ENCODE peak calls at places on chromosomes 16 and 17, in eight cellular contexts. F is RWPE1, Y is cardiac fibroblast, G is progenitor cell of endocrine pancreas, P is ascending aorta, D is pancreas, Z is keratinocyte, L is left ventricle myocardium inferior. U is an unnamed sample.

GRCh38 chr17:28938552-28938951 is 12.8 kb downstream of the PHF12 start:
- DNase-seq in F (no peak), Y (no peak), G (no peak), P (no peak), D (no peak), Z (no peak), L (no peak), U (no peak)

GRCh38 chr17:79036609-79037008 is 12.6 kb downstream of the C1QTNF1 start:
- DNase-seq in F (peak), Y (peak), G (no peak), P (no peak), D (no peak), Z (peak), L (no peak), U (peak)

GRCh38 chr17:78345791-78346494 is 13.9 kb downstream of the SOCS3 start:
- DNase-seq in F (no peak), Y (no peak), G (no peak), P (no peak), D (peak), Z (no peak), L (no peak), U (no peak)

GRCh38 chr16:1165511-1165910 is 12.6 kb downstream of the CACNA1H start:
- DNase-seq in F (no peak), Y (no peak), G (no peak), P (no peak), D (no peak), Z (no peak), L (no peak), U (no peak)

GRCh38 chr16:76959166-76959565 is 231.8 kb upstream of the MON1B start:
- DNase-seq in F (no peak), Y (no peak), G (no peak), P (no peak), D (no peak), Z (no peak), L (no peak), U (no peak)

GRCh38 chr17:39018267-39019134 is 51.3 kb upstream of the FBXO47 start:
- DNase-seq in F (no peak), Y (no peak), G (no peak), P (no peak), D (no peak), Z (no peak), L (no peak), U (no peak)

GRCh38 chr17:882827-883585 is 96.6 kb downstream of the NXN start:
- DNase-seq in F (peak), Y (no peak), G (no peak), P (no peak), D (no peak), Z (no peak), L (peak), U (no peak)

GRCh38 chr16:4136229-4136813 is 20.1 kb upstream of the ADCY9 start:
- DNase-seq in F (peak), Y (no peak), G (peak), P (no peak), D (peak), Z (peak), L (no peak), U (no peak)

GRCh38 chr17:50687200-50688066 is 20.3 kb downstream of the ANKRD40 start:
- DNase-seq in F (no peak), Y (no peak), G (no peak), P (no peak), D (peak), Z (no peak), L (no peak), U (no peak)

GRCh38 chr16:30184430-30185140 is 1.2 kb downstream of the CORO1A start:
- DNase-seq in F (no peak), Y (no peak), G (no peak), P (no peak), D (peak), Z (no peak), L (peak), U (no peak)

GRCh38 chr16:85733839-85734170 is 17.1 kb downstream of the C16orf74 start:
- DNase-seq in F (no peak), Y (peak), G (no peak), P (no peak), D (no peak), Z (no peak), L (no peak), U (no peak)

GRCh38 chr17:4038076-4038475 is 73.8 kb upstream of the ATP2A3 start:
- DNase-seq in F (no peak), Y (no peak), G (no peak), P (no peak), D (no peak), Z (no peak), L (no peak), U (no peak)

GRCh38 chr17:13024033-13024432 is 6.2 kb upstream of the ELAC2 start:
- DNase-seq in F (no peak), Y (no peak), G (no peak), P (no peak), D (no peak), Z (no peak), L (no peak), U (no peak)

GRCh38 chr17:57234252-57235092 is 21.9 kb upstream of the MSI2 start:
- DNase-seq in F (no peak), Y (no peak), G (no peak), P (no peak), D (no peak), Z (no peak), L (no peak), U (no peak)

DNA sequence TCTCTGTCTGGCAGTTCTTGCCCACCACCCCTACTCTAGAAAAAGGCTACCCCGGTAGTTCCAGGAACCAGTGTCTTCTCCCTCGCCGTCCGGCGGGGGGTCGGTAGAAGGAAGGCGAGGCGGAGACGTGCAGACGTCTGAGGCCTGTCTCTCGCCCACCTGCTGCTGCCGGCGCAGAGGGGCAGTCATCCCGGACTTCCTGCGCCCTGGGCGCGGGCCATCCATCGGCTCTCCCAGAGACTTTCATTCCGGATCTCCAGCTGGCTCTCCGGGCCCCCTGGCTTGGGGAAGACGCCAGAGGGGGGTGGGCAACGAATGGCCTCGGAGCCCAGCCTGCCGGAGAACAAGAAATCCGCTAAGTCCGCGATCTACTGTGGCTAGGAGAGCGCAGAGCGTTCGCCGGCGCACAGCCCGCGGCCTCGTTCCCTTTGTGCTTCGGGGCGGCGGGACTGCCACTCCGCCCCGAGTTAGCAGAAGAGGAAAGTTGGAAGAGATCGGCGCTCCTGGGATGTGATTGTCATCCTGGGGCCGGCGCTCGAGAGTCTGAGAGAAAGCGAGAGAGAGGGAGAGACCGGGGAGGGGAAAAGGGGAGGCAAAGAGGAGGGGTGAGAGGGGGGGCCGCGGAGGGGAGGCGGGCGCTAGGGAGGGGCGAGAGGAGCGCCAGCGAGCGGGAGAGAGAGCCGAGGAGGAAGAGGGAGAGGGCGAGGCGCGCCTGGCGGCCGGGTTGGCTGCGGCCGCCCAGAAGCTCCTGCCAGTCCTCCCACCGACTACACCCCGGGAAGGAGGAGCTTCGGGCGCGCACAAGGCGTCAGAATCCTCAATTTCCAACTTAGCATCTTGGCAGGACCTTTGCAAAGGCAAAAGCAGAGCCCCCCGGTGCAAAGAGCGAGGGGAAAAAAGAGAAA is at the start of gene IRX5:
- DNase-seq in F (peak), Y (peak), G (peak), P (peak), D (peak), Z (peak), L (peak), U (peak)
- TF ChIP-seq CTCF in F (peak), Y (peak), G (peak), P (no peak), D (no peak), Z (no peak), L (peak), U (peak)

GRCh38 chr17:55816532-55817272 is 65.9 kb downstream of the PCTP start:
- DNase-seq in F (no peak), Y (no peak), G (no peak), P (no peak), D (no peak), Z (no peak), L (no peak), U (no peak)

GRCh38 chr17:55817273-55817709 is 66.4 kb downstream of the PCTP start:
- DNase-seq in F (no peak), Y (peak), G (no peak), P (no peak), D (no peak), Z (no peak), L (no peak), U (no peak)

GRCh38 chr17:55820675-55821074 is 69.8 kb downstream of the PCTP start:
- DNase-seq in F (no peak), Y (no peak), G (no peak), P (no peak), D (no peak), Z (no peak), L (no peak), U (no peak)

GRCh38 chr17:55818026-55818425 is 67.2 kb downstream of the PCTP start:
- DNase-seq in F (no peak), Y (no peak), G (no peak), P (no peak), D (no peak), Z (no peak), L (no peak), U (no peak)

GRCh38 chr17:55818451-55819375 is 67.9 kb downstream of the PCTP start:
- DNase-seq in F (no peak), Y (no peak), G (no peak), P (no peak), D (no peak), Z (no peak), L (no peak), U (no peak)
- TF ChIP-seq CTCF in F (no peak), Y (no peak), G (no peak), P (no peak), D (no peak), Z (no peak), L (no peak), U (no peak)

GRCh38 chr17:27533068-27533397 is 76.8 kb downstream of the KSR1 start:
- DNase-seq in F (no peak), Y (no peak), G (no peak), P (no peak), D (no peak), Z (no peak), L (no peak), U (no peak)

GRCh38 chr17:27535975-27536374 is 79.7 kb downstream of the KSR1 start:
- DNase-seq in F (no peak), Y (no peak), G (no peak), P (no peak), D (no peak), Z (no peak), L (no peak), U (no peak)

GRCh38 chr17:27532269-27533067 is 76.2 kb downstream of the KSR1 start:
- DNase-seq in F (no peak), Y (no peak), G (no peak), P (peak), D (peak), Z (no peak), L (peak), U (no peak)

GRCh38 chr17:27535178-27535928 is 79.1 kb downstream of the KSR1 start:
- DNase-seq in F (no peak), Y (no peak), G (no peak), P (no peak), D (no peak), Z (no peak), L (no peak), U (no peak)

GRCh38 chr17:27533874-27534815 is 77.9 kb downstream of the KSR1 start:
- DNase-seq in F (peak), Y (peak), G (no peak), P (no peak), D (no peak), Z (peak), L (no peak), U (peak)
- TF ChIP-seq CTCF in F (no peak), Y (no peak), G (no peak), P (no peak), D (no peak), Z (no peak), L (no peak), U (no peak)

GRCh38 chr16:2386990-2387389 is 42.3 kb upstream of the CCNF start:
- DNase-seq in F (no peak), Y (peak), G (no peak), P (no peak), D (no peak), Z (no peak), L (no peak), U (no peak)
- TF ChIP-seq CTCF in F (no peak), Y (peak), G (peak), P (no peak), D (no peak), Z (no peak), L (no peak), U (no peak)

DNA sequence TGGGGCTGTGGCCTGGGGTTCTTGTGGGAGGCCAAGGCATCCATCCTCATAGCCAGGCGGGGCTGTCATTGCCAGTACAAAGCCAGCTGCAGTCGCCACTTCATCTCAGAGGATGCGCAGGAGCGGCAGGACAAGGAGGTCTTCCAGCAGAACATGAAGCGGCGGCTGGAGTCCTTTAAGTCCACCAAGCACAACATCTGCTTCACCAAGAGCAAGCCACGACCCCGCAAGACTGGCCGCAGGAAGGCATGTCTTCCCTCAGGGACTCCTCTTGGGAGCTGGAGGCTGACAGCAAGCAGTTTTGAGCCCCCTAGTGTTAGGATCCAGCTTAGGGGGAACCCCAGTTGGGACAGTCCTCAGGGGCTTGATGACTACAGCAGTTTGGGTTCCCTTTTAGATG is 15.1 kb upstream of the PLEKHG4 start:
- DNase-seq in F (no peak), Y (no peak), G (no peak), P (no peak), D (no peak), Z (no peak), L (no peak), U (no peak)
- TF ChIP-seq CTCF in F (no peak), Y (peak), G (no peak), P (no peak), D (no peak), Z (no peak), L (no peak), U (no peak)

DNA sequence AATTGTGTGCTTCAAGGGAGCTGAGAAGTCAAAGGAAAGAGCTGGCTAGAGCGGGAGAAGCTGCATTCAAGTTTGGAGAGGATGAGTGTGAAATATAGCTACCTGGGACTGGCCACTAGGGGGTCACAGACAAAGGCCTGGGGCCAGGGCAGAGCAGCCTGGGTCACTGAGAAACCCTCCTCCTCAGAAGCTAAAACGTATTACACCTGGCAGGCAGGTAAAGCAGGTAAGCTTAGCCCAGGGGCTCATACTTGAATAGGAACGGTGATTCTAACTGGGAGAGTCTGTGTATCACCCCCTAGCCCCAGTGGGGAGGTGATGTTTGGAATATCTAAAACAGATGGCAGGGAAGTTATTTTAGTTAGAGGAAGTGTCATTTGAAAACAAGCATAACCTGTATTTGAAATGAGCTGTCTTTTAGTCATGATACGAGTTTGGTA is 6.8 kb downstream of the KRT37 start:
- DNase-seq in F (peak), Y (no peak), G (peak), P (no peak), D (no peak), Z (no peak), L (no peak), U (no peak)
- TF ChIP-seq CTCF in F (no peak), Y (peak), G (peak), P (no peak), D (no peak), Z (peak), L (no peak), U (peak)

DNA sequence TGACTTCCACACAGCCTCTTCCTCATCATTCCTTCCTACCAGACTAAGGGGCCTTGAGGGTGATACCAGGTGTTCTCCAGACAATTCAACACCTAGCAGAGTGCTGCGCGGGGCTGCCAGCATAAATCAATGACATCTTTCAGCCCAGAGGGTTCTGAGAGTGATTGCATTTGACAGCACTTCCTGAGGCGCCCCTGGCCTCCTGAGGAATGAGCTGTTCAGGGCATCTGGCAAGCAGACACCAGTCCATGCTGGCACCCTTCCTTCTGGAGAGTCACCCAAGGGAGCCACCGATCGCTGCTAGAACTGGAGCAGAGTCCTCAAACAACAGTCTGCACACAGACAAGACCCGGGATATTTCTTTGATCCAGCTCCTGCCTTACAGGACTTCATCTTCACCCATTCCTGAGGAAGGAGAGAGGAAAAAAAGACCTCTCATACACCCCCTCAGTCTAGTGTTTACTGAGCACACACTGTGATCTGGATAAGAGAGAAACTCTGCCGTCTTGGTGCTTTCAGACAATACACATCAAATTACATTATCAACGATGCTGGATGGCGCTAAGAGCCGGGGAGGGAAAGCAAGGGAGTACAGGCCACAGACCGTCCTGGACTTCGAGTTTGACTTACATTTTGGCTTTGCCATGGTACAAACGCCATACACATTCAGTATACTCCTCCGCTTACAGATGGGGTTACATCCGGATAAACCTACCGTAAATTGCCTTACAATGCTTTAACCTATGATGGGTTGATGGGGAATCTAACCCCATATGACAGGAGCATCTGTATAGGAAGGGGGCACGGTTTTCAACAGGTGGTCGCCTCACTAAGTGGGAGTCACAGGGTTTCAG is 23.1 kb downstream of the NPTX1 start:
- DNase-seq in F (no peak), Y (no peak), G (no peak), P (no peak), D (peak), Z (no peak), L (no peak), U (no peak)
- TF ChIP-seq CTCF in F (no peak), Y (no peak), G (no peak), P (no peak), D (no peak), Z (no peak), L (no peak), U (no peak)